ENCODE peak calls at places on chromosomes 16 and 17, in ten cellular contexts. K is colonic mucosa, D is right cardiac atrium, C is OCI-LY7, E is aorta, Q is uterus, G is HCT116, M is AG04450, L is thoracic aorta, F is neural progenitor cell. V is an unnamed sample.

GRCh38 chr16:19745286-19746018 is 27.4 kb downstream of the IQCK start:
- DNase-seq in Q (no peak), D (no peak), M (peak; percentile 27), C (no peak), G (no peak), F (no peak), K (no peak), E (no peak), L (no peak), V (no peak)

GRCh38 chr17:43558805-43559160 is 12.6 kb upstream of the ETV4 start:
- DNase-seq in Q (no peak), M (no peak), L (no peak), E (no peak), F (no peak), C (no peak), K (no peak), D (no peak), G (no peak), V (no peak)

GRCh38 chr17:73906896-73907600 is 262.8 kb upstream of the SDK2 start:
- DNase-seq in G (no peak), M (no peak), K (no peak), D (no peak), Q (no peak), E (no peak), L (no peak), F (no peak), C (no peak), V (no peak)

GRCh38 chr17:41049110-41049509 is 2.0 kb upstream of the KRTAP2-1 start:
- DNase-seq in F (no peak), K (no peak), D (no peak), G (no peak), M (no peak), Q (no peak), E (no peak), C (no peak), L (no peak), V (no peak)

GRCh38 chr16:89602273-89602951 is 11.0 kb upstream of the DPEP1 start:
- DNase-seq in E (no peak), F (peak; percentile 88), M (peak; percentile 72), Q (peak; percentile 34), D (no peak), K (no peak), L (peak; percentile 27), C (peak; percentile 12), G (peak; percentile 24), V (peak; percentile 63)

GRCh38 chr16:24045641-24046040 is 209.9 kb downstream of the PRKCB start:
- DNase-seq in M (no peak), C (peak; percentile 24), Q (no peak), D (no peak), E (no peak), K (no peak), L (no peak), G (no peak), F (peak; percentile 83), V (no peak)

GRCh38 chr16:5336898-5337297 is 239.3 kb upstream of the EEF2KMT start:
- DNase-seq in Q (no peak), D (no peak), G (no peak), C (no peak), K (no peak), M (no peak), F (peak; percentile 54), E (no peak), L (no peak), V (no peak)

GRCh38 chr17:39754958-39755549 is 17.3 kb downstream of the GRB7 start:
- DNase-seq in K (peak; percentile 43), C (peak; percentile 57), G (no peak), D (no peak), L (no peak), F (peak; percentile 34), M (no peak), E (no peak), Q (no peak), V (peak; percentile 31)

GRCh38 chr17:50423553-50424159 is 2.4 kb upstream of the ACSF2 start:
- DNase-seq in C (peak; percentile 15), G (peak; percentile 77), D (peak; percentile 68), E (no peak), Q (peak; percentile 40), L (no peak), F (no peak), M (peak; percentile 72), K (no peak), V (no peak)

GRCh38 chr16:31916056-31916488 is 42.5 kb downstream of the ZNF267 start:
- DNase-seq in M (no peak), L (no peak), D (no peak), C (peak; percentile 7), E (no peak), K (no peak), G (no peak), Q (no peak), F (no peak), V (no peak)
- H3K9me3 ChIP-seq in M (peaks cover 25% of the 10 kb centered on the region), L (peaks cover 97% of the 10 kb centered on the region), D (peaks cover 23% of the 10 kb centered on the region), C (peaks cover 96% of the 10 kb centered on the region), E (peaks cover 22% of the 10 kb centered on the region), K (peaks cover 19% of the 10 kb centered on the region), G (peaks cover 69% of the 10 kb centered on the region), Q (peaks cover 83% of the 10 kb centered on the region), F (peaks cover 64% of the 10 kb centered on the region), V (peaks cover 5% of the 10 kb centered on the region)

GRCh38 chr17:81294512-81295030 is 536 bp downstream of the SLC38A10 start:
- DNase-seq in Q (peak; percentile 30), C (peak; percentile 17), K (peak; percentile 53), E (no peak), D (no peak), F (peak; percentile 45), M (no peak), L (no peak), G (no peak), V (no peak)

GRCh38 chr17:81295031-81295677 is at the start of gene SLC38A10:
- DNase-seq in C (peak; percentile 95), L (peak; percentile 76), F (peak; percentile 90), Q (peak; percentile 88), M (peak; percentile 29), G (peak; percentile 73), E (peak; percentile 98), D (peak; percentile 93), K (peak; percentile 96), V (peak; percentile 98)

GRCh38 chr17:81298991-81299733 is 4.1 kb upstream of the SLC38A10 start:
- DNase-seq in Q (no peak), E (no peak), K (no peak), D (no peak), G (no peak), M (no peak), L (no peak), C (no peak), F (no peak), V (no peak)

GRCh38 chr17:81298325-81298990 is 3.4 kb upstream of the SLC38A10 start:
- DNase-seq in E (no peak), C (no peak), G (no peak), K (no peak), D (no peak), L (no peak), F (no peak), M (no peak), Q (no peak), V (no peak)

DNA sequence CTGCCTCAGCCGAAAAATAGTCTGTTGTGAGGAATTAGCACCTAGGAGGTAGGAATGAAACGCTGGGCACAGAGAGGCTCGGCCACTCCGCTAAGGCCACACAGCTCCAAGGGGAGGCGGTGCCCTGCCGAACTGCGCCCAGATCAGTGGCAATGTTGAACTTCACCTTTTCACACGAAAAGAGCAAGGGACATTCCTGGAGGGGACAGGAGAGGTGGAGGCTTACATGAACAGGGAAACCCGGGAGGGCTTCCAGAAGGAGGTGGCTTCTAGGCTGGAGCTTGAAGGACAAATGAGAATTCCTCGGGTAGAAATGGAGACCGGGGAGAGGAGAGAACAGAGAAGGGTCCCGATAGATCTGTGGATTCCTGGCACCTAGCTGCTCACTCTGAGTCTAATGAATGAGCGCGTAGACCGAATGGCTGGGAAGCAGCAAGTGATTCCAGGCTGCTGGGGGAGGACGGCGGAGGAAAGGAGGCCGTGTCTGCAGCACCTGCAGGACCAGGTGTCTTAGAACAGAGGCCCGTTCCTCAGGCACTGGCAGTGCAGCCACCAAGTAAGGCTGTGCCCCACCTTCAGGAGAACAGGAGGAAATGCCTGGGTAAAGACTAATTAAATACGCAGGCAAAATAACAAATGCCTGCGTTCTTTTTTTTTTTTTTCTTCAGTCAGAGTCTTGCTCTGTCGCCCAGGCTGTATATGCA is 723 bp upstream of the SLC38A10 start:
- DNase-seq in Q (peak; percentile 41), E (peak; percentile 79), M (no peak), L (no peak), D (no peak), G (peak; percentile 80), K (peak; percentile 80), F (peak; percentile 70), C (peak; percentile 89), V (no peak)
- H3K9me3 ChIP-seq in Q (no peaks in the 10 kb centered on the region), E (no peaks in the 10 kb centered on the region), M (peaks cover 3% of the 10 kb centered on the region), L (no peaks in the 10 kb centered on the region), D (no peaks in the 10 kb centered on the region), G (no peaks in the 10 kb centered on the region), K (no peaks in the 10 kb centered on the region), F (no peaks in the 10 kb centered on the region), C (no peaks in the 10 kb centered on the region), V (no peaks in the 10 kb centered on the region)

DNA sequence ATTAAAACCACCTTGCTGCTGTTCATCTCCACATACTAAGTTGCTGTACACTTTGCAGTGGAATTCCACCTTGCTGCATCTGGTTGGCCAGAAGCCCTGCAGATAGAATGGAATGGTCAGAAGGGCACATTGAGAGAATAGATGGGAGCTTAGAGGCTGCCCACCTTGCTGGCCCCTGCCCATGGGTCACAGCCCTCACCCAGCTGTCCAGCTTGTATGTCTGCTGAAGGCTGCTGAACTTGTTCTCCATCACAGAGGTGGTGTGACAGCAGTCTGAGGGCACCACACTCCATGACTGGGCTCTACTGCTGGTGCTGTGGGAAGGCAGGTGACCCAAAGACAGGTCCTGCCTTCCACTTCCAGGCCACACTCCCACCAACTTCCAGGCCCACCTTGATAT is 1755.4 kb downstream of the TP53TG3F start:
- DNase-seq in K (no peak), D (no peak), M (no peak), L (no peak), F (no peak), C (no peak), Q (no peak), E (no peak), G (no peak), V (no peak)
- H3K9me3 ChIP-seq in K (no peaks in the 10 kb centered on the region), D (no peaks in the 10 kb centered on the region), M (peaks cover 25% of the 10 kb centered on the region), L (no peaks in the 10 kb centered on the region), F (peaks cover 35% of the 10 kb centered on the region), C (peaks cover 5% of the 10 kb centered on the region), Q (no peaks in the 10 kb centered on the region), E (peaks cover 1% of the 10 kb centered on the region), G (no peaks in the 10 kb centered on the region), V (no peaks in the 10 kb centered on the region)

GRCh38 chr17:61699694-61700093 is 108.7 kb upstream of the NACA2 start:
- DNase-seq in L (no peak), K (no peak), Q (no peak), E (no peak), C (no peak), M (no peak), F (no peak), G (no peak), D (no peak), V (no peak)

GRCh38 chr17:61695779-61696337 is 104.8 kb upstream of the NACA2 start:
- DNase-seq in F (no peak), L (no peak), C (no peak), E (no peak), G (no peak), D (no peak), M (no peak), Q (no peak), K (no peak), V (no peak)

GRCh38 chr17:61699032-61699431 is 108.0 kb upstream of the NACA2 start:
- DNase-seq in K (no peak), L (no peak), Q (no peak), M (no peak), G (no peak), F (no peak), C (no peak), E (no peak), D (no peak), V (no peak)

GRCh38 chr17:61700252-61700651 is 109.2 kb upstream of the NACA2 start:
- DNase-seq in L (no peak), Q (no peak), C (peak; percentile 4), F (no peak), D (no peak), E (no peak), G (no peak), K (no peak), M (no peak), V (no peak)

GRCh38 chr17:61698244-61698643 is 107.2 kb upstream of the NACA2 start:
- DNase-seq in D (no peak), Q (no peak), M (no peak), C (no peak), F (no peak), E (no peak), K (no peak), L (no peak), G (no peak), V (no peak)
- H3K9me3 ChIP-seq in D (peaks cover 2% of the 10 kb centered on the region), Q (peaks cover 17% of the 10 kb centered on the region), M (peaks cover 3% of the 10 kb centered on the region), C (peaks cover 34% of the 10 kb centered on the region), F (peaks cover 30% of the 10 kb centered on the region), E (peaks cover 4% of the 10 kb centered on the region), K (peaks cover 3% of the 10 kb centered on the region), L (peaks cover 24% of the 10 kb centered on the region), G (peaks cover 27% of the 10 kb centered on the region), V (peaks cover 66% of the 10 kb centered on the region)

V was measured in heart left ventricle.